ENCODE peak calls at places on chromosomes 1 and 21, in eight cellular contexts. F, E, G, J, Q, U, C and O are unnamed samples.

GRCh38 chr1:166165661-166166399 is 971 bp downstream of the FAM78B start:
- DNase-seq in E (no peak), Q (no peak), C (no peak), G (peak), F (no peak), U (peak), J (no peak), O (no peak)

GRCh38 chr1:117612517-117613248 is 6.8 kb downstream of the TENT5C start:
- DNase-seq in F (no peak), E (no peak), G (no peak), U (no peak), Q (peak), J (no peak), C (no peak), O (no peak)

GRCh38 chr1:226735576-226735975 is 3.5 kb downstream of the ITPKB start:
- DNase-seq in F (no peak), U (no peak), G (no peak), E (no peak), C (no peak), J (no peak), Q (no peak), O (no peak)

GRCh38 chr1:222886194-222887126 is 71.6 kb downstream of the DISP1 start:
- DNase-seq in C (no peak), J (no peak), Q (no peak), U (no peak), F (no peak), E (no peak), G (no peak), O (no peak)

GRCh38 chr21:45780647-45781046 is 137.1 kb downstream of the PCBP3 start:
- DNase-seq in F (no peak), G (no peak), C (no peak), E (no peak), Q (no peak), U (no peak), J (no peak), O (no peak)

GRCh38 chr1:178713270-178713669 is 11.8 kb upstream of the RALGPS2 start:
- DNase-seq in G (no peak), C (no peak), F (no peak), U (no peak), Q (peak), J (no peak), E (no peak), O (no peak)

GRCh38 chr1:239920214-239920613 is 171.5 kb upstream of the FMN2 start:
- DNase-seq in J (no peak), G (no peak), Q (no peak), C (no peak), U (no peak), E (no peak), F (no peak), O (no peak)

GRCh38 chr1:153742411-153743142 is 14.7 kb downstream of the INTS3 start:
- DNase-seq in Q (no peak), U (no peak), G (no peak), C (no peak), E (no peak), F (no peak), J (no peak), O (no peak)

GRCh38 chr1:61097326-61097725 is 15.0 kb downstream of the NFIA start:
- DNase-seq in U (no peak), Q (peak), G (no peak), F (no peak), J (no peak), C (no peak), E (no peak), O (no peak)

GRCh38 chr1:85278853-85279314 is 2.5 kb upstream of the BCL10 start:
- DNase-seq in J (peak), E (peak), G (no peak), C (no peak), Q (peak), F (peak), U (no peak), O (no peak)

GRCh38 chr1:43337588-43337987 is at the start of gene MPL:
- DNase-seq in G (no peak), C (no peak), J (no peak), Q (no peak), E (no peak), U (no peak), F (no peak), O (no peak)

GRCh38 chr1:183783342-183783741 is 21.6 kb upstream of the RGL1 start:
- DNase-seq in F (no peak), C (no peak), G (no peak), Q (no peak), U (no peak), J (no peak), E (no peak), O (no peak)

GRCh38 chr1:38271116-38271633 is 224.6 kb upstream of the POU3F1 start:
- DNase-seq in J (no peak), Q (no peak), C (no peak), U (no peak), F (no peak), E (no peak), G (no peak), O (no peak)

GRCh38 chr1:31216016-31216415 is 23.7 kb downstream of the NKAIN1 start:
- DNase-seq in Q (no peak), F (no peak), U (no peak), G (peak), C (no peak), E (no peak), J (no peak), O (no peak)

GRCh38 chr1:153119491-153119971 is 6.2 kb upstream of the SPRR2F start:
- DNase-seq in F (no peak), G (no peak), Q (no peak), E (no peak), C (no peak), U (peak), J (no peak), O (no peak)

GRCh38 chr1:3192825-3193224 is 123.8 kb downstream of the PRDM16 start:
- DNase-seq in G (no peak), J (no peak), U (no peak), Q (no peak), F (no peak), E (no peak), C (no peak), O (no peak)

GRCh38 chr1:113557176-113557575 is 166.9 kb downstream of the MAGI3 start:
- DNase-seq in F (no peak), J (no peak), U (no peak), E (no peak), C (no peak), G (no peak), Q (no peak), O (no peak)